ENCODE peak calls at places on chromosomes 6 and 20, in six cellular contexts. O is Peyer's patch, C is heart left ventricle, E is IMR-90, S is ovary, P is body of pancreas. Z is an unnamed sample. For H3K27me3, the result is how much of the 10 kb centered on the place peaks cover.

GRCh38 chr6:167113935-167114910 is 8.7 kb upstream of the CCR6 start:
- DNase-seq in O (no peak), C (no peak), E (no peak), S (no peak), P (no peak), Z (no peak)

GRCh38 chr6:142975272-142975805 is 30.4 kb upstream of the HIVEP2 start:
- DNase-seq in O (no peak), C (no peak), E (no peak), S (no peak), P (no peak), Z (no peak)

GRCh38 chr20:32554965-32555289 is 30.2 kb downstream of the NOL4L start:
- DNase-seq in O (no peak), C (no peak), E (no peak), S (no peak), P (no peak), Z (no peak)

GRCh38 chr20:8361008-8361652 is 229.1 kb downstream of the PLCB1 start:
- DNase-seq in O (no peak), C (no peak), E (peak), S (no peak), P (peak), Z (no peak)

GRCh38 chr20:51100617-51101016 is 77.7 kb upstream of the KCNG1 start:
- DNase-seq in O (no peak), C (no peak), E (no peak), S (no peak), P (peak), Z (no peak)

GRCh38 chr20:52974155-52974554 is 2.0 kb downstream of the TSHZ2 start:
- DNase-seq in O (no peak), C (no peak), E (no peak), S (no peak), P (peak), Z (no peak)

GRCh38 chr6:140782941-140783340 is 1349.8 kb upstream of the GJE1 start:
- DNase-seq in O (no peak), C (no peak), E (no peak), S (no peak), P (no peak), Z (no peak)

GRCh38 chr6:1082040-1082935 is 229.6 kb upstream of the FOXQ1 start:
- DNase-seq in O (no peak), C (no peak), E (peak), S (no peak), P (no peak), Z (no peak)

GRCh38 chr6:113122060-113122459 is 735.1 kb upstream of the MARCKS start:
- DNase-seq in O (no peak), C (no peak), E (peak), S (no peak), P (peak), Z (no peak)

GRCh38 chr6:42137192-42137753 is 5.1 kb downstream of the C6orf132 start:
- DNase-seq in O (peak), C (no peak), E (no peak), S (no peak), P (peak), Z (no peak)

GRCh38 chr6:53984163-53984562 is 127.1 kb upstream of the MLIP start:
- DNase-seq in O (no peak), C (no peak), E (peak), S (no peak), P (no peak), Z (no peak)

GRCh38 chr6:215335-216034 is 76.8 kb upstream of the DUSP22 start:
- DNase-seq in O (no peak), C (no peak), E (peak), S (peak), P (no peak), Z (no peak)

GRCh38 chr6:114000066-114000465 is 29.1 kb upstream of the HDAC2 start:
- DNase-seq in O (no peak), C (no peak), E (peak), S (no peak), P (no peak), Z (no peak)

GRCh38 chr6:142118926-142119325 is 13.8 kb upstream of the GJE1 start:
- DNase-seq in O (no peak), C (no peak), E (peak), S (no peak), P (no peak), Z (no peak)

GRCh38 chr6:32129297-32130088 is 595 bp downstream of the FKBPL start:
- DNase-seq in O (no peak), C (peak), E (no peak), S (peak), P (no peak), Z (no peak)

GRCh38 chr6:142728910-142729481 is 216.0 kb downstream of the HIVEP2 start:
- DNase-seq in O (no peak), C (no peak), E (peak), S (no peak), P (no peak), Z (peak)

GRCh38 chr6:169848946-169849345 is 97.5 kb downstream of the ERMARD start:
- DNase-seq in O (no peak), C (no peak), E (no peak), S (no peak), P (no peak), Z (no peak)

GRCh38 chr6:158232445-158233213 is 64.5 kb downstream of the GTF2H5 start:
- DNase-seq in O (peak), C (peak), E (peak), S (peak), P (peak), Z (peak)

GRCh38 chr6:41524634-41525011 is 21.6 kb upstream of the FOXP4 start:
- DNase-seq in O (no peak), C (no peak), E (no peak), S (no peak), P (no peak), Z (no peak)

GRCh38 chr6:159977242-159978214 is 8.6 kb downstream of the IGF2R start:
- DNase-seq in O (no peak), C (peak), E (peak), S (peak), P (peak), Z (peak)

GRCh38 chr6:34475167-34476047 is 9.5 kb downstream of the PACSIN1 start:
- DNase-seq in O (no peak), C (no peak), E (peak), S (no peak), P (no peak), Z (no peak)

GRCh38 chr6:118735320-118735719 is 83.9 kb upstream of the CEP85L start:
- DNase-seq in O (no peak), C (no peak), E (no peak), S (no peak), P (no peak), Z (no peak)

GRCh38 chr20:38434310-38434741 is 802 bp downstream of the SNHG17 start:
- DNase-seq in O (peak), C (no peak), E (peak), S (peak), P (peak), Z (no peak)

GRCh38 chr6:148523051-148523450 is 180.4 kb downstream of the SASH1 start:
- DNase-seq in O (no peak), C (no peak), E (peak), S (no peak), P (no peak), Z (no peak)

GRCh38 chr6:16759181-16759645 is 2.0 kb downstream of the ATXN1 start:
- DNase-seq in O (no peak), C (peak), E (no peak), S (no peak), P (peak), Z (no peak)

GRCh38 chr20:62980970-62981369 is 25.8 kb downstream of the BHLHE23 start:
- DNase-seq in O (no peak), C (no peak), E (no peak), S (no peak), P (no peak), Z (no peak)

GRCh38 chr20:62978559-62978938 is 26.0 kb downstream of the SLC17A9 start:
- DNase-seq in O (no peak), C (no peak), E (no peak), S (no peak), P (no peak), Z (no peak)

GRCh38 chr20:62979310-62979709 is 26.8 kb downstream of the SLC17A9 start:
- DNase-seq in O (no peak), C (no peak), E (no peak), S (no peak), P (no peak), Z (no peak)

GRCh38 chr20:62979876-62980373 is 26.8 kb downstream of the BHLHE23 start:
- DNase-seq in O (no peak), C (no peak), E (no peak), S (no peak), P (no peak), Z (no peak)

GRCh38 chr20:62980380-62980960 is 26.3 kb downstream of the BHLHE23 start:
- DNase-seq in O (no peak), C (no peak), E (no peak), S (no peak), P (no peak), Z (no peak)
- H3K27me3 ChIP-seq in O (under half), C (half or more), E (half or more), S (under half), P (under half), Z (under half)

DNA sequence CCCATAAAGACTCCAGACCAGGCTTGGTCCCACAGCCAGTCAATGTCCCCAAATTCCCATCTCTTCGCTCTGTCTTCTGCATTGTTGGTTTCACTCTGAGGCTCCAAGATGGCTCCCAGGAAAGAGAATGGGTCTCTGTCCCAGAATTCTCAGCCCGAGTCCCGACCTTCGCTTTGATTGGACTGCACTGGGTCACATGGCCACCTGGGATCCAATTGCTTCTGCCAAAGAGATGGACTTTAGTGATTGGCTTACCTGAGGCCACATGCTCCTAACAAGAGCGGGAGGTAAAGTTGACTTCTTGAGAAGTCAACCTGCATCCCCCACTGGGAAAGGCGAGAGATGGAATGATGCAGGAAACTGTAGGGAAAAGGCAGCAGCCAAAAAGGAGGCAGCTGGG is 104.7 kb upstream of the PMEPA1 start:
- DNase-seq in O (no peak), C (no peak), E (no peak), S (no peak), P (no peak), Z (no peak)
- TF ChIP-seq POLR2A in O (no peak), C (no peak), E (no peak), S (no peak), P (no peak), Z (no peak)

DNA sequence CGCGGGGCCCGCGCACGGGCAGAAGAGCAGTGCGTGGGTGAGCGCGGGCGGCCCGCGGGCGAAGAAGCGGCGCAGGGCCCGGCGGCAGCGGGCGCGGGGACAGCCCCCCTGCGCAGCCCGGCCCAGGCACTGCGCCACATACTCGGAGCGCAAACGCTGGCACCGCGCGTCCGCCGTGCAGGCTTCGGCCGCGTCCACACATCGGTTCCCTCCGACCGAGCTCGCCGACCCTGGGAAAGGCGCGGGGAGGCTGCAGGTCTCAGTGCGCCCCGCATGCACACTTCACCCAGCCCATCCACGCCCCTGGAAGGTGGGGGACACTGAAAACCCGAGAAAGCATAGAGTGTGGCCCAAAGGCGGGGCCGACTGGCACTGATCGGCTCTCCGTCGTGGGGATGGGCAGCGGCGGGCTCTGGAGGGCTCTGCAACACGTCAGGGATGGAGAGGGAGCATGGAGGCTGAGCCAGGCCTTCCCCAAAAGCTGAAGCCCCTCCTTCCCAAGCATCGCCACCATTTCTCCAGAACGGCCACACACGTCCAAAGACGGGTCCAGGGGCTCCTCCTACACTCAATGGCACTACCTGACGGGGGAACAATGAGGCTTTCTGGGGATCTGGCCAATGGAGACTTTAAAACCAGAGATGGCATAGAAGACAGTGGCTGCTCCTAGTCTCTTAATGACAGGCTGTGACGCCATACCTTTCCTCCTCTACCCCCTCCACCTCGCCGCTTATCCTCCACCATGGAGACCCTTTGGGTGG is 2.0 kb downstream of the GFRA4 start:
- DNase-seq in O (peak), C (no peak), E (no peak), S (peak), P (no peak), Z (no peak)
- H3K27me3 ChIP-seq in O (under half), C (under half), E (half or more), S (under half), P (under half), Z (under half)

GRCh38 chr6:36666726-36667591 is 11.6 kb upstream of the CDKN1A start:
- DNase-seq in O (no peak), C (peak), E (peak), S (peak), P (peak), Z (peak)
- TF ChIP-seq POLR2A in O (no peak), C (no peak), E (no peak), S (no peak), P (no peak), Z (no peak)

DNA sequence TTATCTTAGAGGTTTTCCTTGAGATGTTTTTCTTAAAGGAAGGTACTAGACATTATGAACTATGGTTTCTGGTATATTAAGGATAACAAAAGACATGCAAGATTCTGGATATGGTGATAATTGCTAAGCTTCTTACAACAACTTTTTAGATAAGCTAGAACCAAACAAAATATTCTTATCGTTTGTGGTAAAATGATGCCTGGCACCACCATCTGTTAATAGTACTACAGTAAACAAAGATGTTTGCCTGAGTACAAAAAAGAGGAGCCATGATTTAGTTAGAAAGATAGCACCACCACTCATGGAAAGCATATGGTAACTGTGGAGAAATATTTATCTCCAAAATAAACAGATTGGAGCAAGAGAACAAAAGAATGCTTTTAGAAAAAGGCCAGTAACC is 747.3 kb downstream of the COL12A1 start:
- DNase-seq in O (no peak), C (no peak), E (peak), S (no peak), P (no peak), Z (no peak)
- H3K27me3 ChIP-seq in O (under half), C (under half), E (under half), S (under half), P (under half), Z (under half)

DNA sequence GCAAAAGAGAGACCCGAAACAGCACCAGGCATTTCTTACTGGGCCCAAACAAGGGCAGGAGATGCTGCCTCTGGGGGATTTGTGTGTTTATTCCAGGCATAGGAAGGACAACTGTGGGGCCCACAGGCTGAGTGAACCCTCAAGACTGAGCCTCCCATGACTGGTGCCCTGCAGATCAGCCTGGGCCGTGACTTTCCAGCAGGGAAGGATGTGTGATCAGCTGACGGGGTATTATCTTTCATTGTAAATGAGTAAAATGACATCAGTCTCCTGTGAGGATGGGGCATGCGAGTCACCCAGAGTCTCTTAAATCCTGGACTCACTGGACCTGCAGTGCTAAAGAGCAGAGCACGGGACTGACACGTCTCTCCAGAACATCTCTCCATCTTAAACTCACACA is 3.9 kb upstream of the TEAD3 start:
- DNase-seq in O (no peak), C (no peak), E (peak), S (no peak), P (no peak), Z (no peak)
- TF ChIP-seq POLR2A in O (no peak), C (no peak), E (no peak), S (no peak), P (no peak), Z (no peak)

GRCh38 chr20:21118138-21118537 is 7.7 kb upstream of the KIZ start:
- DNase-seq in O (no peak), C (no peak), E (no peak), S (no peak), P (no peak), Z (no peak)

GRCh38 chr20:21114584-21114983 is 8.4 kb upstream of the LINC00237 start:
- DNase-seq in O (no peak), C (no peak), E (no peak), S (no peak), P (no peak), Z (no peak)

GRCh38 chr20:21117521-21117920 is 8.4 kb upstream of the KIZ start:
- DNase-seq in O (no peak), C (no peak), E (no peak), S (no peak), P (no peak), Z (no peak)

GRCh38 chr20:21113697-21114096 is 7.5 kb upstream of the LINC00237 start:
- DNase-seq in O (no peak), C (no peak), E (no peak), S (no peak), P (no peak), Z (no peak)

DNA sequence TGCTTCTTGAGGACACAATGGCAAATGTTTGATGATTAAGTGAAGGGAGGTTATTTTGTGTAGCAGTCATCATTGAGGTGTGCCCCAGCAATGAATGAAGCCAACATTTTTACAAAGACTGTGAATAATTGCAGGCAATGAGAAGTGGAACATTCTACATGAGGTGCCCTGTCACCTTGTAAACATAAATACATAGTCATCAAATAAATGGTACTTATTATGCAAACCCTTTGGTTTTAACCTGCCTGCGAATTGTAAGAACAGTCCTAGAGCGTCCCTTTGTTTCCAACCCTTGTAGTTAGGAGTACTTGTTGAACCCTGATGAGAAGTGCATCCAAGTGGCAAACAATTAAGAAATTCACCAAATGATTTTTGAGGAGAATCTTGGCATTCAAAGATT is 7.1 kb upstream of the KIZ start:
- DNase-seq in O (no peak), C (no peak), E (no peak), S (no peak), P (no peak), Z (no peak)
- H3K27me3 ChIP-seq in O (under half), C (under half), E (under half), S (under half), P (under half), Z (under half)

GRCh38 chr6:26054937-26055669 is 32.1 kb upstream of the HFE start:
- DNase-seq in O (peak), C (peak), E (peak), S (peak), P (peak), Z (peak)
- TF ChIP-seq POLR2A in O (peak), C (no peak), E (peak), S (peak), P (peak), Z (peak)

DNA sequence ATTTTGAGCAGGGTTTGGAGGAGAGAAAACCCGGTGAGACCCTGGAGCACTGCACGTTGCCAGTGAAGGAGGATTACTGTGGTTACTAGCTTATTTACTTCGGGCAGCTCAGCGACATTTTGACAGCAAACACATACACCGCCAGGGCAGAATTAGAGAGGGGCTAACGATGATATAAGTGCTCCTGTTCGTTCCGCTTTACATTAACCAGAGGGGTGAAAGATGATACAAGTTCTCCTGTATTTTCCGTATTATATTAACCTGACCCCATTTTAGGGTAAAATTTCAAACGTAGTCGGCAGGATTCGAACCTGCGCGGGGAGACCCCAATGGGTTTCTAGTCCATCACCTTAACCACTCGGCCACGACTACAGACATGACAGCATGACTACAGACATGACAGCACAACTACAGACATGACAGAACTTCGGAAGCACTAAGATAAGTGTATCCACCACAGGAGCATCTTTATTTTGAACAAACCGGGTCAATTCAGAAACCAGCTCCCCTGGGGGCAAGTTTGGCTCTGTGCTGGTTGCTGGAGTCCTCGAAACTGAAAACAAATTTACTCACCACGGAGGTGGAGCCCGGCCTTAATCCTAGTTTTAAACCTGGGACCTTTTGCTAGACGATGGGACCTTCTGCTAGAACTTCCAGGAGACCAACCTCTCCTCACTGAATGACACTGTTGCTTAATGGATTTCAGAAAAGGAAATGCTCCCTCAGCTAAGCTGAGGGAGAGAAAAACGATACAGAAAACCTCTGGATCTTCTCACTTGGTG is 80.4 kb upstream of the ZNF184 start:
- DNase-seq in O (no peak), C (no peak), E (peak), S (no peak), P (no peak), Z (no peak)
- H3K27me3 ChIP-seq in O (under half), C (half or more), E (under half), S (under half), P (under half), Z (half or more)

GRCh38 chr6:13273202-13273930 is 55.0 kb downstream of the TBC1D7 start:
- DNase-seq in O (no peak), C (no peak), E (no peak), S (no peak), P (no peak), Z (no peak)
- TF ChIP-seq POLR2A in O (no peak), C (no peak), E (no peak), S (no peak), P (no peak), Z (no peak)